ENCODE peak calls at places on chromosomes 7 and 10, in six cellular contexts. V is H1, A is H9, C is IMR-90, L is mesendoderm, E is neuronal stem cell. K is an unnamed sample.

GRCh38 chr7:156383526-156383925 is 257.0 kb upstream of the RNF32 start:
- DNase-seq in V (no peak), A (no peak), C (no peak), L (peak; percentile 41), E (no peak), K (peak; percentile 97)

GRCh38 chr7:118219157-118219512 is 5.4 kb upstream of the ANKRD7 start:
- DNase-seq in V (no peak), A (no peak), C (no peak), L (no peak), E (no peak), K (no peak)

GRCh38 chr7:149147730-149148653 is 739 bp downstream of the ZNF398 start:
- DNase-seq in V (peak; percentile 63), A (no peak), C (peak; percentile 51), L (peak; percentile 60), E (peak; percentile 59), K (peak; percentile 66)

GRCh38 chr7:57216340-57216739 is 84.1 kb upstream of the ZNF479 start:
- DNase-seq in V (no peak), A (no peak), C (no peak), L (no peak), E (no peak), K (no peak)

GRCh38 chr10:35300063-35300699 is 36.1 kb upstream of the CCNY start:
- DNase-seq in V (no peak), A (no peak), C (peak; percentile 43), L (peak; percentile 43), E (no peak), K (peak; percentile 34)

GRCh38 chr7:45220846-45221245 is 63.3 kb downstream of the RAMP3 start:
- DNase-seq in V (no peak), A (peak; percentile 5), C (no peak), L (no peak), E (no peak), K (no peak)

GRCh38 chr10:27687808-27688207 is 57.8 kb downstream of the MKX start:
- DNase-seq in V (no peak), A (no peak), C (no peak), L (no peak), E (no peak), K (no peak)

GRCh38 chr10:62978417-62978955 is 154.6 kb upstream of the NRBF2 start:
- DNase-seq in V (no peak), A (no peak), C (no peak), L (no peak), E (no peak), K (no peak)

GRCh38 chr7:16091951-16092350 is 329.4 kb downstream of the CRPPA start:
- DNase-seq in V (no peak), A (no peak), C (no peak), L (no peak), E (no peak), K (no peak)

GRCh38 chr10:52465202-52465601 is 151.1 kb downstream of the DKK1 start:
- DNase-seq in V (no peak), A (no peak), C (no peak), L (no peak), E (no peak), K (no peak)

GRCh38 chr7:131895541-131896173 is 339.2 kb upstream of the PODXL start:
- DNase-seq in V (no peak), A (peak; percentile 51), C (peak; percentile 70), L (peak; percentile 64), E (no peak), K (no peak)

GRCh38 chr10:70923696-70924095 is 35.3 kb upstream of the PCBD1 start:
- DNase-seq in V (no peak), A (no peak), C (no peak), L (no peak), E (no peak), K (no peak)

GRCh38 chr7:98927125-98927524 is 48.8 kb downstream of the TRRAP start:
- DNase-seq in V (no peak), A (no peak), C (no peak), L (no peak), E (no peak), K (no peak)

GRCh38 chr7:5711419-5711818 is 70.0 kb downstream of the RNF216 start:
- DNase-seq in V (no peak), A (no peak), C (no peak), L (no peak), E (no peak), K (no peak)

GRCh38 chr10:49784631-49785030 is 22.5 kb upstream of the OGDHL start:
- DNase-seq in V (no peak), A (no peak), C (no peak), L (peak; percentile 87), E (no peak), K (no peak)

GRCh38 chr7:69756235-69756634 is 158.0 kb downstream of the AUTS2 start:
- DNase-seq in V (no peak), A (no peak), C (no peak), L (peak; percentile 75), E (no peak), K (no peak)

GRCh38 chr10:96637709-96638108 is 50.9 kb upstream of the TM9SF3 start:
- DNase-seq in V (no peak), A (no peak), C (no peak), L (no peak), E (no peak), K (no peak)

GRCh38 chr10:11363497-11363896 is 248.0 kb downstream of the USP6NL start:
- DNase-seq in V (no peak), A (no peak), C (no peak), L (no peak), E (no peak), K (no peak)

DNA sequence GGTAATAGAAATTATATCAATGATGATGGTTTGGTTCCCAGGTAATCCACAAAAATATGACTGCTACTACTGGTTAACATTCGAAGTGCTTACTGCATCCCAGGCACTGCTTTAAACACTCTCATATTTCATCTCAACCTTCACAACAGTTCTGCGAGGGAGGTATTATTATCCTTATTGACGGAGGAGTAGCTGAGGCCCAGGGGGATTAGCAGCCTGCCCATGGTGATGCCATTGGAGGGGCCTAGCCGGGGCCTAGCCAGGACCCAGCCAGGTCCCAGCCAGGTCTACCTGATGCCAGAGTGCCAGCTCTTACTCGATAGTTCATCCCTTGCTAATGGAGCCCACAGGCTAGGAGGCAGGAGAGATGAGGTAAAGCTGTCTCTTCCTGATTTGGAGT is 217.1 kb downstream of the FAM107B start:
- DNase-seq in V (no peak), A (no peak), C (no peak), L (no peak), E (no peak), K (no peak)
- H3K4me1 ChIP-seq in V (peaks cover 10% of the 10 kb centered on the region), A (peaks cover 18% of the 10 kb centered on the region), C (peaks cover 39% of the 10 kb centered on the region), L (peaks cover 13% of the 10 kb centered on the region), E (peaks cover 16% of the 10 kb centered on the region), K (peaks cover 24% of the 10 kb centered on the region)

DNA sequence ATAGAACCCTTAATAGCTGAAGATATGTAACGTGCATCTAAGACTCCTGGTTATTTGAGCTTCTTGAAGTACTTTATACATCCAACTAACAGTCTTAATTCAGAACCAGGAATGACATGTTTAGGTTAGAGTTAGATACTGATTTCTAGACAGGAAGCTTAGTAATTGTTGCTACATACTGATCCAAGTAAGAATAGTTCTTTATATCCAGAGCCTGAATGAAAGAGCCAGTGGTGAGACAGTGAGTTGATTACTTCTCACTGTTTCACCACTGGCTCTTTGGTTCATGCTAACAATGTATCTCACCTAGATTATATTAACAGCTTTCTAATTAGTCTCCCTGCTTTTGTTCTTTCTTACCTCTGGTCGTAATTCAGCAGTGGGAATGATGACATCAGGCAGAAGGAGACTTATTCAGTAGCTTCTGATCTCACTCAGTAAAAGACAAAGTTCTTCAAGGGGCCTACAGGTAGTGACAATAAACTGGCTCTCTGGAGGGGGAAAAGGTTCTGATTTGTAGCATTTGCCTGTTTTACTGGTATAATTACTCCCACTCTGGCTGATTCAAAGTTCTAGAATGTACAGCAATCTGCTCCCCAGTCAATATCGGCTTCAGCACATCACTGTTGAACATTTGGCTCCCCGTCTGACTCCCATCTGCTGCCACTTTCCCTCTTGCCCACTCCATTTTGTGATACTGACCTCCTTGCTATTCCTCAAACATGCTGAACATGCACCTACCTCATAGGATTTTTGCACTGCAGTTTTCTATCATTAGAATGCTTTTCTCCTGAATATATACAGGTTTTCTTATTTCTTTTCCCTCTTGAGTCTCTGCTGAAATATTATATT is 29.1 kb downstream of the MCU start:
- DNase-seq in V (no peak), A (no peak), C (peak; percentile 61), L (peak; percentile 41), E (no peak), K (no peak)
- H3K27ac ChIP-seq in V (no peak overlapping the region), A (no peak overlapping the region), C (peak overlapping the region; percentile 66), L (peak overlapping the region; percentile 11), E (no peak overlapping the region), K (peak overlapping the region; percentile 37)

GRCh38 chr7:35800718-35801391 is at the start of gene SEPTIN7:
- DNase-seq in V (peak; percentile 97), A (peak; percentile 99), C (peak; percentile 99), L (peak; percentile 99), E (peak; percentile 99), K (peak; percentile 99)
- H3K23ac ChIP-seq in V (no peak within 1 kb of the TSS), A (no peak within 1 kb of the TSS), C (peak within 1 kb of the TSS; percentile 99), L (peak within 1 kb of the TSS; percentile 97), E (peak within 1 kb of the TSS; percentile 99), K (no peak within 1 kb of the TSS)

GRCh38 chr7:107169120-107170050 is 582 bp downstream of the HBP1 start:
- DNase-seq in V (peak; percentile 94), A (peak; percentile 97), C (peak; percentile 96), L (peak; percentile 98), E (peak; percentile 97), K (peak; percentile 95)

GRCh38 chr7:107172318-107173032 is 3.7 kb downstream of the HBP1 start:
- DNase-seq in V (no peak), A (no peak), C (no peak), L (no peak), E (no peak), K (no peak)

GRCh38 chr7:107170051-107170661 is 1.4 kb downstream of the HBP1 start:
- DNase-seq in V (no peak), A (no peak), C (no peak), L (no peak), E (no peak), K (no peak)

GRCh38 chr7:107173191-107173590 is 4.4 kb downstream of the HBP1 start:
- DNase-seq in V (no peak), A (no peak), C (no peak), L (peak; percentile 32), E (no peak), K (no peak)

DNA sequence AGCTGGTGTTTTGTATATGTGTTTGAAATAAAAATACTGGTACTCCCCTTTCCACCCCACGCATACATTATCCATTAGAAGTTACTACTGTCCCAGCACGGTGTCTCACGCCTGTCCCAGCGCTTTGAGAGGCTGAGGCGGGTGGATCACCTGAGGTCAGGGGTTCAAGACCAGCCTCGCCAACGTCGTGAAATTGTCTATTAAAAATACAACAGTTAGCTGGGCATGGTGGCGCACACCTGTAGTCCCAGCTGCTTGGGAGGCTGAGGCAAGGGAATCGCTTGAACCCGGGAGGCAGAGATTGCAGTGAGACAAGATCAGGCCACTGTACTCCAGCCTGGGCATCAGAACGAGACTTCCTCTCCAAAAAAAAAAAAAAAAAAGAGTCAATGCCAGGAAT is 2.7 kb downstream of the HBP1 start:
- DNase-seq in V (no peak), A (no peak), C (no peak), L (no peak), E (no peak), K (no peak)
- H3K4me1 ChIP-seq in V (peaks cover 8% of the 10 kb centered on the region), A (no peaks in the 10 kb centered on the region), C (peaks cover 3% of the 10 kb centered on the region), L (no peaks in the 10 kb centered on the region), E (peaks cover 15% of the 10 kb centered on the region), K (no peaks in the 10 kb centered on the region)

DNA sequence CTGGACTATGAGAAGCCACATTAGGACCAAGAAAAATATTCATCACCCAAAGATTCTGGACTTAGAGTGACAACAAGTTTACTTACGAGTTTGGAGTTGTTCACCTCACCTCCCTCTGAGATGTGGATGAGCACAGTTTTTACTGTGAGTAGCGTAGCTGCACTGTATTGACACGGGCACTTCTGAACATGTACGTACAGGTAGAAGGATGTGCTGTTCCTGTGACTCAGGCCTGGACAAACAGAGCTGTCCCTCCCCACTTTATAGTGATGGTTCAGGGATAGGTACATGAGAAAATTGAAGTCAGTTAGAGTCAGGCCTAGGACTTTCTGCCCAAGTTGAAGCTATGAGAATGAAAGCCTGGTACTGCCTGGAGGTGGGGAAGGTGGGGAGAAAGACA is 80.9 kb upstream of the DYNC1I1 start:
- DNase-seq in V (no peak), A (no peak), C (no peak), L (no peak), E (no peak), K (no peak)
- H3K27ac ChIP-seq in V (no peak overlapping the region), A (no peak overlapping the region), C (no peak overlapping the region), L (no peak overlapping the region), E (no peak overlapping the region), K (no peak overlapping the region)

K was measured in trophoblast cell.